ENCODE peak calls at places on chromosomes 11 and 22, in six cellular contexts. M is stimulated activated CD8-positive, alpha-beta memory T cell treated with anti-CD3 and anti-CD28 coated beads, Interleukin-12 subunit alpha, Interleukin-12 subunit beta, amount 100 ng/mL, for 1 hour; Q is fibroblast of the conjunctiva; J is lower leg skin; U is GM06990; D is stimulated activated CD4-positive, alpha-beta T cell treated with anti-CD3 and anti-CD28 coated beads, Interleukin-2, amount 100 ng/mL, for 24 hours. C is an unnamed sample.

GRCh38 chr11:60700689-60701508 is 1.5 kb downstream of the MS4A8 start:
- DNase-seq in Q (no peak), U (no peak), J (no peak), D (no peak), M (no peak), C (no peak)

GRCh38 chr11:69869311-69869939 is 50.2 kb upstream of the FGF3 start:
- DNase-seq in Q (no peak), J (peak; percentile 60), D (no peak), U (no peak), M (no peak), C (no peak)

GRCh38 chr22:31140746-31141145 is 438 bp upstream of the PLA2G3 start:
- DNase-seq in J (no peak), M (no peak), D (no peak), Q (no peak), U (no peak), C (no peak)

GRCh38 chr11:73273246-73273890 is 1.2 kb downstream of the P2RY6 start:
- DNase-seq in M (no peak), U (no peak), D (no peak), J (peak; percentile 58), Q (no peak), C (no peak)

GRCh38 chr22:38733329-38734202 is 22.2 kb downstream of the SUN2 start:
- DNase-seq in M (peak; percentile 27), D (peak; percentile 64), Q (no peak), U (no peak), J (no peak), C (peak; percentile 90)

GRCh38 chr11:120172054-120172881 is 34.4 kb upstream of the TRIM29 start:
- DNase-seq in D (peak; percentile 54), U (peak; percentile 33), Q (no peak), J (peak; percentile 91), M (no peak), C (no peak)

GRCh38 chr22:49491221-49491635 is 336.4 kb downstream of the BRD1 start:
- DNase-seq in U (no peak), J (no peak), Q (no peak), M (no peak), D (no peak), C (no peak)

GRCh38 chr11:43575931-43576833 is 104.4 kb upstream of the HSD17B12 start:
- DNase-seq in U (no peak), J (no peak), M (no peak), Q (no peak), D (no peak), C (no peak)

GRCh38 chr11:91078221-91078620 is 855.4 kb upstream of the CHORDC1 start:
- DNase-seq in Q (no peak), M (no peak), D (no peak), J (no peak), U (no peak), C (no peak)

GRCh38 chr22:48563966-48564330 is 1263.7 kb downstream of the BRD1 start:
- DNase-seq in Q (no peak), U (no peak), J (no peak), D (no peak), M (no peak), C (no peak)

GRCh38 chr11:119479685-119480275 is 56.8 kb upstream of the THY1 start:
- DNase-seq in J (peak; percentile 43), U (no peak), M (no peak), D (no peak), Q (no peak), C (no peak)

GRCh38 chr11:47233989-47234668 is 14.5 kb downstream of the ACP2 start:
- DNase-seq in Q (no peak), D (no peak), U (no peak), M (no peak), J (peak; percentile 85), C (no peak)

GRCh38 chr22:23862103-23862502 is 4.4 kb downstream of the SLC2A11 start:
- DNase-seq in Q (peak; percentile 38), J (no peak), D (peak; percentile 31), M (no peak), U (no peak), C (no peak)

GRCh38 chr11:69721745-69722144 is 17.9 kb upstream of the FGF19 start:
- DNase-seq in J (no peak), U (no peak), Q (no peak), M (no peak), D (no peak), C (no peak)

GRCh38 chr11:117221775-117222517 is 9.9 kb downstream of the PCSK7 start:
- DNase-seq in U (no peak), M (no peak), J (peak; percentile 88), D (no peak), Q (peak; percentile 84), C (no peak)

GRCh38 chr11:29208117-29208516 is 808.7 kb downstream of the KCNA4 start:
- DNase-seq in Q (no peak), D (no peak), U (no peak), J (no peak), M (no peak), C (no peak)

GRCh38 chr11:36265793-36266628 is 23.2 kb downstream of the COMMD9 start:
- DNase-seq in J (no peak), M (peak; percentile 18), Q (peak; percentile 30), D (peak; percentile 69), U (peak; percentile 40), C (no peak)

GRCh38 chr11:68939583-68940555 is 36.2 kb downstream of the IGHMBP2 start:
- DNase-seq in J (no peak), Q (no peak), D (no peak), M (no peak), U (no peak), C (no peak)

GRCh38 chr11:62889484-62890437 is 9.1 kb downstream of the SLC3A2 start:
- DNase-seq in U (no peak), J (no peak), Q (peak; percentile 37), M (no peak), D (no peak), C (no peak)

GRCh38 chr11:134385774-134386565 is 26.1 kb downstream of the B3GAT1 start:
- DNase-seq in J (no peak), M (no peak), U (no peak), D (no peak), Q (no peak), C (no peak)

GRCh38 chr11:70398834-70399680 is 728 bp downstream of the CTTN start:
- DNase-seq in M (no peak), U (peak; percentile 54), D (no peak), Q (no peak), J (no peak), C (no peak)

GRCh38 chr22:37330200-37331033 is 48.1 kb downstream of the CYTH4 start:
- DNase-seq in D (no peak), M (no peak), U (peak; percentile 49), Q (peak; percentile 59), J (no peak), C (peak; percentile 67)

GRCh38 chr11:111735262-111736116 is 30.7 kb downstream of the PPP2R1B start:
- DNase-seq in J (peak; percentile 96), U (no peak), D (no peak), M (no peak), Q (peak; percentile 99), C (peak; percentile 96)

GRCh38 chr11:35059040-35059439 is 79.9 kb upstream of the CD44 start:
- DNase-seq in D (no peak), J (no peak), Q (no peak), U (no peak), M (no peak), C (no peak)

GRCh38 chr11:121696177-121696863 is 243.6 kb upstream of the SORL1-AS1 start:
- DNase-seq in U (no peak), Q (no peak), J (no peak), M (no peak), D (no peak), C (peak; percentile 66)

GRCh38 chr11:119166368-119167076 is 2.0 kb upstream of the NLRX1 start:
- DNase-seq in U (no peak), Q (no peak), D (no peak), J (no peak), M (no peak), C (peak; percentile 49)

GRCh38 chr22:33328789-33329296 is 270.7 kb upstream of the SYN3 start:
- DNase-seq in Q (no peak), M (no peak), J (no peak), U (no peak), D (no peak), C (peak; percentile 5)

GRCh38 chr11:44301856-44302231 is 8.1 kb downstream of the ALX4 start:
- DNase-seq in Q (no peak), J (no peak), M (no peak), U (no peak), D (no peak), C (no peak)

GRCh38 chr11:121671276-121672168 is 218.8 kb upstream of the SORL1-AS1 start:
- DNase-seq in U (no peak), D (no peak), M (no peak), Q (no peak), J (no peak), C (peak; percentile 83)

GRCh38 chr11:69657911-69658605 is 17.1 kb downstream of the LTO1 start:
- DNase-seq in J (peak; percentile 80), U (no peak), Q (no peak), M (no peak), D (no peak), C (peak; percentile 95)

GRCh38 chr22:28821452-28821851 is 21.1 kb upstream of the XBP1 start:
- DNase-seq in D (no peak), Q (no peak), J (no peak), U (no peak), M (no peak), C (no peak)

GRCh38 chr11:125192194-125192593 is 27.6 kb downstream of the PKNOX2 start:
- DNase-seq in Q (no peak), M (no peak), U (no peak), D (no peak), J (no peak), C (no peak)

GRCh38 chr11:107598225-107599139 is 7.5 kb downstream of the ELMOD1 start:
- DNase-seq in D (no peak), U (peak; percentile 3), J (no peak), M (no peak), Q (no peak), C (no peak)